ENCODE peak calls at places on chromosomes 16 and 17, in five cellular contexts. R, J, Z, S and U are unnamed samples.
A peak's percentile ranks its signal among the peaks of the same experiment; 100 is the strongest.

GRCh38 chr16:68798398-68798797 is 44.9 kb upstream of the TANGO6 start:
- DNase-seq in Z (no peak), S (no peak), R (no peak), J (no peak), U (no peak)

GRCh38 chr16:81492965-81493754 is 48.6 kb downstream of the CMIP start:
- DNase-seq in Z (no peak), S (no peak), R (no peak), J (no peak), U (no peak)

GRCh38 chr17:49513616-49514373 is 18.7 kb downstream of the NGFR start:
- DNase-seq in S (no peak), J (no peak), Z (no peak), R (no peak), U (no peak)

GRCh38 chr17:31248986-31249385 is 48.1 kb downstream of the OMG start:
- DNase-seq in S (peak; percentile 74), R (peak; percentile 78), J (peak; percentile 29), Z (no peak), U (no peak)

GRCh38 chr16:11499295-11500089 is 87.2 kb downstream of the LITAF start:
- DNase-seq in R (no peak), J (no peak), Z (no peak), S (no peak), U (no peak)

GRCh38 chr17:160336-160735 is 21.1 kb downstream of the DOC2B start:
- DNase-seq in Z (no peak), R (no peak), J (no peak), S (no peak), U (no peak)

GRCh38 chr17:78601577-78602190 is 24.5 kb upstream of the DNAH17 start:
- DNase-seq in R (no peak), S (no peak), Z (no peak), J (no peak), U (no peak)

GRCh38 chr17:5097101-5097834 is 14.4 kb downstream of the ZNF232 start:
- DNase-seq in J (no peak), Z (peak; percentile 71), S (no peak), R (no peak), U (peak; percentile 56)

GRCh38 chr17:72609501-72609900 is 483.0 kb downstream of the SLC39A11 start:
- DNase-seq in R (peak; percentile 38), Z (no peak), J (no peak), S (peak; percentile 60), U (no peak)

DNA sequence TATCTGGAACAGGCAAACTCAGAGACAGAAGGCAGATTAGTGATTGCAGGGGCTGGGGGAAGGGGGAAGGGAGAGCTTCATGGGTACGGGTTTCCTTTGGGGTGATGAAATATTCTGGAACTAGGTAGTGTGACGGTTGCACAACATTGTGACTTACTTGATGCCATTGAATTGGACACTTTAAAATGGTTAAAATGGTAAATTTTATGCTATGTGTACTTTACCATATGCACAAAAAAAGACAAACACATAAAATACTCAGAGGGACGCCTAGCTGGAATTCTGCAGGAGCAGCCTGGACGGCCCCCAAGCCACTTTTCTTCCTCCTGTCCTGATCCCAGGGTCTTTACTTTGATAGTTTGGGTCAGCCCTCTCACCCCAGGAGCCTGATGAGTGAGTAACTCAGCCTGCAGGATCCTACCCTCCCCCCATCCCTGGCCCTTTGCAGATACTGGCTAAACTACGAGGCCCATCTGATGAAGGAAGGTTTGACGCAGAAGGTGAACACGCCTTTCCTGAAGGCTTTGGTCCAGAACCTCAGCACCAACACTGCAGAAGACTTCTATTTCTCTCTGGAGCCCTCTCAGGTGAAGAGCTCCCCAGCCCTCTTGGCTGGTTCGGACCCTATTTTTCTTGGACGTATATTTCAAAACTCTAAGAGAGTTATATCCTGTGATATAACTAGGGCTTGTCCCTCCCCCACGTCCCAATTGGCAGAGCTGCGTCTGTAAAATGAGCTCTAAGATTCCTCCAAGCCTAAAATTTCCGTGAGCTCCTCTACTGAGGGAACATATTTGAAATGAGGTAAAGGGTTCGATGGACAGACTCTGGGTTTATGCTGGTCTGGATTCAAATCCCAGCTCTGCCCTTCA is 7.9 kb downstream of the ADGRG3 start:
- DNase-seq in Z (peak; percentile 70), R (no peak), S (no peak), J (no peak), U (no peak)
- H3K4me3 ChIP-seq in Z (no peak overlapping the region), R (no peak overlapping the region), S (no peak overlapping the region), J (no peak overlapping the region), U (no peak overlapping the region)

GRCh38 chr17:45220079-45220478 is 1.6 kb upstream of the FMNL1 start:
- DNase-seq in Z (no peak), R (no peak), J (no peak), S (no peak), U (no peak)

GRCh38 chr17:45221081-45221996 is at the start of gene FMNL1:
- DNase-seq in Z (no peak), S (peak; percentile 15), J (no peak), R (no peak), U (no peak)

GRCh38 chr17:45222994-45223540 is 1.4 kb downstream of the FMNL1 start:
- DNase-seq in Z (no peak), J (no peak), S (no peak), R (no peak), U (no peak)

GRCh38 chr17:45222273-45222993 is 748 bp downstream of the FMNL1 start:
- DNase-seq in R (no peak), S (no peak), J (no peak), Z (no peak), U (no peak)

GRCh38 chr17:45221997-45222272 is 250 bp downstream of the FMNL1 start:
- DNase-seq in Z (no peak), R (no peak), J (no peak), S (no peak), U (no peak)
- H3K4me3 ChIP-seq in Z (peak overlapping the region; percentile 45), R (peak overlapping the region; percentile 56), J (peak overlapping the region; percentile 31), S (peak overlapping the region; percentile 47), U (peak overlapping the region; percentile 39)

GRCh38 chr17:45307290-45308015 is 9.4 kb downstream of the MAP3K14 start:
- DNase-seq in R (peak; percentile 90), J (peak; percentile 87), Z (no peak), S (peak; percentile 88), U (no peak)
- H3K4me3 ChIP-seq in R (no peak overlapping the region), J (no peak overlapping the region), Z (no peak overlapping the region), S (no peak overlapping the region), U (no peak overlapping the region)

DNA sequence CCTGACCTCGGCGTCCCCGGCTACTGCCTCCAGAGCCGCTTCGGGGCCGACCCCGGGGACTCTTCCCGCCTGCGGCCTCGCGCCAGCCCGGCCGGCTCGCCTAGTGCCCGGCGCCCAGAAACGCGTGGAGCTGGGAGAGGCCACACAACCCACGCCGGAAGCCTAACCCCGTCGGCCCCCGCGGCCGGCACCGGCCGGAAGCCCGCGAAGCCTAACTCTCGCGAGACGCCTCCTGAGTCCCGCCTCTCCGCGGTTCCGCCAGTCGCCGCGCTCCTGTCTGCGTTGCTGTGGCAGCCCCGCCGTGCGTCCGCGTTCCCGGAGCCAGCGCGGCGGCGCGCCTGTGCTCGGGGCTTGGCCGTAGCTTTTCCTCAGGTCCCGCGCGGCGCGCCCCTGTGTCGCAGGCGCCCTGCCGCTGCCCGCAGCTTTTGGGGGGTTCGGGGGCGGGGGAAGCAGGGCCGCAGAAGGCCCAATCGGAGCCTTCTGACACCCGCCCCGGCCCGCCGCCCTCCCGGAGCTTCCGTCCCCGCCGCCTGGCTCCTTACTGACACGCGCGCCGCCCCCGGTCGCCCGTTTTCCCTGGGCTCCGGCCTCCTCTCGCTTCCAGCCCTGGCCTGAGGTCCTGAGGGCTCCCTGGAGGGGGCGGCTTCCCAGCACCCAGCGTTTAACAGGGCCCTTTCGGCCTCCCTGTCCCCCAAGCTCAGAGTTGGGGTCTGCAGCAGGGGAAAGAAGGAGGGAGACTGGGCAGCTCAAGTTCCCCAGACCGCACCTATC is 21.7 kb downstream of the NPTX1 start:
- DNase-seq in R (peak; percentile 96), S (peak; percentile 96), Z (peak; percentile 92), J (peak; percentile 91), U (peak; percentile 92)
- H3K4me3 ChIP-seq in R (peak overlapping the region; percentile 65), S (peak overlapping the region; percentile 78), Z (peak overlapping the region; percentile 99), J (peak overlapping the region; percentile 71), U (peak overlapping the region; percentile 83)

DNA sequence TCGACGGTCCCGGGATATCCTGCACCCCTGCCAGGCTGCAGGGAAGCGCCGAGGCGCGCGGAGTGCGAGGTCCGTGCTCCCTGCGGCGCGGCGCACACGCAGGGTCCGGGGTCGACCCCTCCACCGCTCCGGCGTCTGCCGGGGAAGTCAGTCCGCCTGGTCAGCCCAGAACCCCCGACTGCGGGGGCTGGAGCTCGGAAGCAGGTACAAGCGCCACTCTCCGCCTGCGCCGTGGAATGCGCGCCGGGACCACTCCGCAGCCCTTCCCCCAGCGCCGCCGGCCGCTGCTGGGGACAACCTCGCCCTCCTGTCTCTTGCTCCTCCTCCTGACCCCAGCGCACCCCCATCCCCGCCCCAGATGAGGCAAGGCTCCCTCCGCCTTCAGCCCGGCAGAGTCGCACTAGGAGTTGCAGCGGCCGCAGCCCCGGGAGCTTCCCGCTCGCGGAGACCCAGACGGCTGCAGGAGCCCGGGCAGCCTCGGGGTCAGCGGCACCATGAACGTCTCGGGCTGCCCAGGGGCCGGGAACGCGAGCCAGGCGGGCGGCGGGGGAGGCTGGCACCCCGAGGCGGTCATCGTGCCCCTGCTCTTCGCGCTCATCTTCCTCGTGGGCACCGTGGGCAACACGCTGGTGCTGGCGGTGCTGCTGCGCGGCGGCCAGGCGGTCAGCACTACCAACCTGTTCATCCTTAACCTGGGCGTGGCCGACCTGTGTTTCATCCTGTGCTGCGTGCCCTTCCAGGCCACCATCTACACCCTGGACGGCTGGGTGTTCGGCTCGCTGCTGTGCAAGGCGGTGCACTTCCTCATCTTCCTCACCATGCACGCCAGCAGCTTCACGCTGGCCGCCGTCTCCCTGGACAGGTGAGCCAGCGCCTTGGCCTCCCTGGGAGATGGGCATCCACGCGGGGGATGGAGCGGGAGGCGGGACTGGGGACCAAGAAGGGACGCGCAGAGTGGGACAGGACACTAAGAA is at the start of gene GALR2:
- DNase-seq in R (no peak), S (no peak), J (no peak), Z (no peak), U (no peak)
- H3K4me3 ChIP-seq in R (no peak within 1 kb of the TSS), S (no peak within 1 kb of the TSS), J (no peak within 1 kb of the TSS), Z (peak within 1 kb of the TSS; percentile 59), U (peak within 1 kb of the TSS; percentile 68)

DNA sequence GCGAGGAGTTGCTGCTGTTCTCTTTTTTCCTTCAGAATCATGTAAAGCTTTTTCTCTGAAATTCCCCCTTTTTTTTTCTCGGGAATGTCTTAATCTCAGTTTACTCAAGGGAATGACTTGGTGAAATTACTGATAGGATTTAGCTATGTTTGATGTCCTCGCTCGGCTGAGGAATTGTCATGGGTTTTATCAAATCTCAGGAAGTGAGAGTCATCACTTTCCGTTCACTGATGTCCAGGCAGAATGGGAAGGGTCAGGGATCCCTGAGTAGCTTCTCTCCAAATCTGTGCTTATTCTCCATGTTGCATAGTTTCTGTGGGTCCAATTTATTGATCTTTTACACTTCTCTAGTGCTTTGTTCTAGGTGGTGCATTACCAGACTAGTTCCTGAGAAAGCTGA is 6.3 kb downstream of the IGSF6 start:
- DNase-seq in Z (no peak), J (no peak), R (no peak), S (no peak), U (no peak)
- H3K4me3 ChIP-seq in Z (no peak overlapping the region), J (no peak overlapping the region), R (no peak overlapping the region), S (no peak overlapping the region), U (no peak overlapping the region)

GRCh38 chr16:85054948-85055502 is 27.4 kb downstream of the KIAA0513 start:
- DNase-seq in R (no peak), J (no peak), Z (no peak), S (no peak), U (no peak)
- H3K4me3 ChIP-seq in R (peak overlapping the region; percentile 29), J (no peak overlapping the region), Z (no peak overlapping the region), S (peak overlapping the region; percentile 42), U (no peak overlapping the region)

DNA sequence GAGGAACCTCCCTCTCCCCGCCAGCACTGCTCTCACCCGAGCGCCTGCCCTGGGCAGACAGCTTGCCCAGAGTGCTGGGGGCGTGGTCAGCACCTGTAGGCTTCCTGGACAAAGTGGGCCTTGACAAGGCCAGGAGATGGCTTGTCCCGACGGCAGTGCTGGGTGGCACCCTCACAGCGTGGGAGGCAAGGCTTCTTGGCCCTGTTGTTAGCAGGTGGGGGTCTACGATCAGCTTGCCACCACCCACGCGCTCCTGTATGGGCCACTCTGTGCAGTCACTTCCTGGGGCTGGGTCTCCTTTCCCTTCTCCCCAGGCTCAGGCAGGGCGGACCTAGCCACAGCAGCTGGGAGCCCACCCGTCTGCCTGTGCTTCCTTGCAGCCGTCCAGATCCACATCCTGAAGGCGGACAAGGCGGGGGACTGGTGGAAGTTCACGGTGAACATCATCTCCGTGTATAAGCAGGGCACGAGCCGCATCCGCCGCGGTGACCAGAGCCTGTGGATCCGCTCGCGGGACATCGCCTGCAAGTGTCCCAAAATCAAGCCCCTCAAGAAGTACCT is 218.0 kb downstream of the NTN1 start:
- DNase-seq in R (no peak), S (no peak), J (no peak), Z (no peak), U (no peak)
- H3K4me3 ChIP-seq in R (peak overlapping the region; percentile 21), S (peak overlapping the region; percentile 49), J (peak overlapping the region; percentile 10), Z (peak overlapping the region; percentile 37), U (peak overlapping the region; percentile 63)